ENCODE peak calls at places on chromosome 17, in ten cellular contexts. One of them, this sample, is unnamed.

GRCh38 chr17:59848778-59849177 is 44.0 kb downstream of the TUBD1 start:
- DNase-seq in SK-N-DZ: no peak
- DNase-seq in HT-29: no peak
- DNase-seq in posterior cingulate gyrus: no peak
- DNase-seq in retinal pigment epithelial cell: no peak
- DNase-seq in RWPE1: no peak
- DNase-seq in activated CD4-positive, alpha-beta T cell treated with anti-CD3 and anti-CD28 coated beads for 24 hours: no peak
- DNase-seq in Right ventricle myocardium superior: peak
- DNase-seq in HEK293T: no peak
- DNase-seq in GM04504: no peak
- DNase-seq in this sample: no peak

GRCh38 chr17:71118039-71118438 is 948.7 kb downstream of the KCNJ2 start:
- DNase-seq in HEK293T: peak
- DNase-seq in GM04504: peak
- DNase-seq in activated CD4-positive, alpha-beta T cell treated with anti-CD3 and anti-CD28 coated beads for 24 hours: no peak
- DNase-seq in HT-29: peak
- DNase-seq in RWPE1: peak
- DNase-seq in retinal pigment epithelial cell: no peak
- DNase-seq in Right ventricle myocardium superior: no peak
- DNase-seq in posterior cingulate gyrus: no peak
- DNase-seq in SK-N-DZ: peak
- DNase-seq in this sample: no peak

GRCh38 chr17:36657763-36658490 is 56.5 kb downstream of the MRM1 start:
- DNase-seq in RWPE1: no peak
- DNase-seq in posterior cingulate gyrus: no peak
- DNase-seq in HEK293T: peak
- DNase-seq in HT-29: no peak
- DNase-seq in Right ventricle myocardium superior: peak
- DNase-seq in activated CD4-positive, alpha-beta T cell treated with anti-CD3 and anti-CD28 coated beads for 24 hours: no peak
- DNase-seq in retinal pigment epithelial cell: no peak
- DNase-seq in SK-N-DZ: peak
- DNase-seq in GM04504: no peak
- DNase-seq in this sample: no peak

GRCh38 chr17:10875984-10876555 is 38.2 kb upstream of the PIRT start:
- DNase-seq in SK-N-DZ: peak
- DNase-seq in HEK293T: peak
- DNase-seq in activated CD4-positive, alpha-beta T cell treated with anti-CD3 and anti-CD28 coated beads for 24 hours: peak
- DNase-seq in HT-29: peak
- DNase-seq in Right ventricle myocardium superior: peak
- DNase-seq in GM04504: no peak
- DNase-seq in RWPE1: peak
- DNase-seq in posterior cingulate gyrus: peak
- DNase-seq in retinal pigment epithelial cell: peak
- DNase-seq in this sample: peak

GRCh38 chr17:50151937-50152547 is 1.6 kb upstream of the PPP1R9B start:
- DNase-seq in retinal pigment epithelial cell: no peak
- DNase-seq in Right ventricle myocardium superior: peak
- DNase-seq in HT-29: peak
- DNase-seq in RWPE1: peak
- DNase-seq in HEK293T: peak
- DNase-seq in activated CD4-positive, alpha-beta T cell treated with anti-CD3 and anti-CD28 coated beads for 24 hours: no peak
- DNase-seq in SK-N-DZ: peak
- DNase-seq in posterior cingulate gyrus: peak
- DNase-seq in GM04504: peak
- DNase-seq in this sample: no peak

GRCh38 chr17:8125196-8125946 is 1.5 kb upstream of the HES7 start:
- DNase-seq in posterior cingulate gyrus: peak
- DNase-seq in retinal pigment epithelial cell: no peak
- DNase-seq in HEK293T: peak
- DNase-seq in SK-N-DZ: peak
- DNase-seq in GM04504: no peak
- DNase-seq in RWPE1: peak
- DNase-seq in activated CD4-positive, alpha-beta T cell treated with anti-CD3 and anti-CD28 coated beads for 24 hours: peak
- DNase-seq in HT-29: peak
- DNase-seq in Right ventricle myocardium superior: peak
- DNase-seq in this sample: no peak

GRCh38 chr17:31392002-31392855 is 754 bp downstream of the RAB11FIP4 start:
- DNase-seq in posterior cingulate gyrus: peak
- DNase-seq in HEK293T: no peak
- DNase-seq in activated CD4-positive, alpha-beta T cell treated with anti-CD3 and anti-CD28 coated beads for 24 hours: no peak
- DNase-seq in RWPE1: no peak
- DNase-seq in GM04504: no peak
- DNase-seq in SK-N-DZ: peak
- DNase-seq in Right ventricle myocardium superior: no peak
- DNase-seq in HT-29: no peak
- DNase-seq in retinal pigment epithelial cell: no peak
- DNase-seq in this sample: no peak

GRCh38 chr17:28188841-28189263 is 130.1 kb upstream of the TMEM97 start:
- DNase-seq in SK-N-DZ: no peak
- DNase-seq in posterior cingulate gyrus: no peak
- DNase-seq in activated CD4-positive, alpha-beta T cell treated with anti-CD3 and anti-CD28 coated beads for 24 hours: no peak
- DNase-seq in HT-29: no peak
- DNase-seq in HEK293T: no peak
- DNase-seq in GM04504: no peak
- DNase-seq in Right ventricle myocardium superior: no peak
- DNase-seq in retinal pigment epithelial cell: no peak
- DNase-seq in RWPE1: peak
- DNase-seq in this sample: no peak

GRCh38 chr17:43615330-43615729 is 46.4 kb downstream of the MEOX1 start:
- DNase-seq in retinal pigment epithelial cell: no peak
- DNase-seq in RWPE1: peak
- DNase-seq in SK-N-DZ: no peak
- DNase-seq in HEK293T: no peak
- DNase-seq in Right ventricle myocardium superior: no peak
- DNase-seq in activated CD4-positive, alpha-beta T cell treated with anti-CD3 and anti-CD28 coated beads for 24 hours: no peak
- DNase-seq in HT-29: no peak
- DNase-seq in GM04504: no peak
- DNase-seq in posterior cingulate gyrus: no peak
- DNase-seq in this sample: no peak

GRCh38 chr17:56602292-56603130 is 9.0 kb downstream of the NOG start:
- DNase-seq in SK-N-DZ: no peak
- DNase-seq in HEK293T: no peak
- DNase-seq in posterior cingulate gyrus: no peak
- DNase-seq in activated CD4-positive, alpha-beta T cell treated with anti-CD3 and anti-CD28 coated beads for 24 hours: no peak
- DNase-seq in retinal pigment epithelial cell: no peak
- DNase-seq in RWPE1: no peak
- DNase-seq in GM04504: no peak
- DNase-seq in Right ventricle myocardium superior: no peak
- DNase-seq in HT-29: no peak
- DNase-seq in this sample: no peak

GRCh38 chr17:1774390-1775176 is 12.7 kb downstream of the SERPINF1 start:
- DNase-seq in activated CD4-positive, alpha-beta T cell treated with anti-CD3 and anti-CD28 coated beads for 24 hours: no peak
- DNase-seq in RWPE1: no peak
- DNase-seq in SK-N-DZ: no peak
- DNase-seq in HEK293T: no peak
- DNase-seq in Right ventricle myocardium superior: no peak
- DNase-seq in posterior cingulate gyrus: no peak
- DNase-seq in retinal pigment epithelial cell: no peak
- DNase-seq in GM04504: no peak
- DNase-seq in HT-29: no peak
- DNase-seq in this sample: no peak

GRCh38 chr17:1252203-1252608 is 18.0 kb upstream of the BHLHA9 start:
- DNase-seq in HT-29: no peak
- DNase-seq in HEK293T: no peak
- DNase-seq in posterior cingulate gyrus: no peak
- DNase-seq in Right ventricle myocardium superior: peak
- DNase-seq in activated CD4-positive, alpha-beta T cell treated with anti-CD3 and anti-CD28 coated beads for 24 hours: no peak
- DNase-seq in SK-N-DZ: no peak
- DNase-seq in retinal pigment epithelial cell: peak
- DNase-seq in GM04504: no peak
- DNase-seq in RWPE1: no peak
- DNase-seq in this sample: no peak

GRCh38 chr17:77863814-77864161 is 94.7 kb upstream of the TNRC6C start:
- DNase-seq in HT-29: no peak
- DNase-seq in GM04504: no peak
- DNase-seq in HEK293T: no peak
- DNase-seq in activated CD4-positive, alpha-beta T cell treated with anti-CD3 and anti-CD28 coated beads for 24 hours: no peak
- DNase-seq in posterior cingulate gyrus: no peak
- DNase-seq in Right ventricle myocardium superior: peak
- DNase-seq in retinal pigment epithelial cell: no peak
- DNase-seq in RWPE1: no peak
- DNase-seq in SK-N-DZ: peak
- DNase-seq in this sample: no peak

GRCh38 chr17:4947411-4948165 is 742 bp downstream of the PFN1 start:
- DNase-seq in retinal pigment epithelial cell: no peak
- DNase-seq in SK-N-DZ: peak
- DNase-seq in HEK293T: peak
- DNase-seq in posterior cingulate gyrus: peak
- DNase-seq in Right ventricle myocardium superior: peak
- DNase-seq in RWPE1: peak
- DNase-seq in activated CD4-positive, alpha-beta T cell treated with anti-CD3 and anti-CD28 coated beads for 24 hours: peak
- DNase-seq in HT-29: peak
- DNase-seq in GM04504: no peak
- DNase-seq in this sample: no peak